ENCODE peak calls at places on chromosomes 6 and 20, in five cellular contexts. C, A, S, J and Q are unnamed samples.
A peak's percentile ranks its signal among the peaks of the same experiment; 100 is the strongest.

GRCh38 chr6:88166901-88167624 is 916 bp upstream of the CNR1 start:
- DNase-seq in J (no peak), A (no peak), S (no peak), C (no peak), Q (no peak)

GRCh38 chr20:64112691-64113443 is 5.5 kb upstream of the NPBWR2 start:
- DNase-seq in C (no peak), A (no peak), J (no peak), S (no peak), Q (no peak)

GRCh38 chr6:35082733-35083403 is 58.3 kb downstream of the TCP11 start:
- DNase-seq in A (no peak), J (no peak), S (no peak), C (no peak), Q (no peak)

GRCh38 chr20:38127011-38127621 is 38.0 kb downstream of the TGM2 start:
- DNase-seq in C (peak; percentile 58), J (no peak), S (no peak), A (peak; percentile 46), Q (peak; percentile 83)

GRCh38 chr6:134683783-134684765 is 265.8 kb downstream of the ALDH8A1 start:
- DNase-seq in S (no peak), J (no peak), C (no peak), A (no peak), Q (peak; percentile 73)

GRCh38 chr6:16803294-16804006 is 42.2 kb upstream of the ATXN1 start:
- DNase-seq in A (no peak), J (no peak), S (peak; percentile 56), C (no peak), Q (peak; percentile 82)

GRCh38 chr6:22444335-22444734 is 125.0 kb upstream of the HDGFL1 start:
- DNase-seq in J (no peak), S (no peak), C (no peak), A (no peak), Q (peak; percentile 29)

GRCh38 chr20:54292186-54292585 is 84.3 kb downstream of the PFDN4 start:
- DNase-seq in J (no peak), A (no peak), S (no peak), C (no peak), Q (peak; percentile 25)

GRCh38 chr6:33492093-33492492 is 37.7 kb downstream of the ZBTB9 start:
- DNase-seq in C (no peak), S (no peak), A (no peak), J (no peak), Q (no peak)

GRCh38 chr20:6828794-6829423 is 61.4 kb downstream of the BMP2 start:
- DNase-seq in J (peak; percentile 30), C (peak; percentile 63), A (peak; percentile 28), S (peak; percentile 74), Q (peak; percentile 43)

GRCh38 chr20:19936801-19937583 is 80.2 kb upstream of the NAA20 start:
- DNase-seq in A (no peak), S (no peak), J (no peak), C (no peak), Q (no peak)

GRCh38 chr6:15662246-15663056 is at the start of gene DTNBP1:
- DNase-seq in A (peak; percentile 99), C (peak; percentile 24), J (peak; percentile 40), S (peak; percentile 58), Q (peak; percentile 16)

GRCh38 chr6:135419162-135419561 is 78.4 kb downstream of the AHI1 start:
- DNase-seq in A (no peak), J (no peak), S (no peak), C (no peak), Q (peak; percentile 91)

GRCh38 chr20:63230800-63231268 is 4.9 kb upstream of the BIRC7 start:
- DNase-seq in A (peak; percentile 48), S (peak; percentile 79), J (no peak), C (peak; percentile 56), Q (peak; percentile 60)

GRCh38 chr6:67292169-67292568 is 1342.9 kb upstream of the ADGRB3 start:
- DNase-seq in C (no peak), S (no peak), J (no peak), A (no peak), Q (no peak)

GRCh38 chr20:37693629-37694626 is at the start of gene CTNNBL1:
- DNase-seq in C (peak; percentile 97), J (peak; percentile 89), S (peak; percentile 98), A (peak; percentile 97), Q (peak; percentile 96)

DNA sequence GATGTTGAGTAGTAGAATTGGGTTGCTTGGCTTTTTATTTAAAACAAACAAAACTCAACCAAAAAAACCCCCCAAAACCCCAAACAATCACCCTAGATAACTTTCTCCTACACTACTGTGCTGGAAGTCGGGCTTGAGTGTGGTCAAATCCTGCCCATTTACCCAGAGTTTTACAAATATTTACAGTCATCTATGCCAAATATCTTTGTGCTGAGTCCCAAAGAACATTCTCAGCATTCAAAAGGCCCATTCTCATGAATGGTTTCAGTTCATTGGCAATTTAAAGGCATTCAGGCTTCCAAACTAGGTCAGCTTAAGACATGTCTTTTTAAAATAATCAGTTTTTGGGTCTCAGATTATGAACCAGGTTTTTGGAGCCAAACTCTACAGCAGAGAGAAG is 1.8 kb downstream of the RNF144B start:
- DNase-seq in S (peak; percentile 82), J (no peak), A (no peak), C (peak; percentile 5), Q (peak; percentile 77)
- TF ChIP-seq BHLHE40 in S (no peak), J (no peak), A (no peak), C (no peak), Q (no peak)

DNA sequence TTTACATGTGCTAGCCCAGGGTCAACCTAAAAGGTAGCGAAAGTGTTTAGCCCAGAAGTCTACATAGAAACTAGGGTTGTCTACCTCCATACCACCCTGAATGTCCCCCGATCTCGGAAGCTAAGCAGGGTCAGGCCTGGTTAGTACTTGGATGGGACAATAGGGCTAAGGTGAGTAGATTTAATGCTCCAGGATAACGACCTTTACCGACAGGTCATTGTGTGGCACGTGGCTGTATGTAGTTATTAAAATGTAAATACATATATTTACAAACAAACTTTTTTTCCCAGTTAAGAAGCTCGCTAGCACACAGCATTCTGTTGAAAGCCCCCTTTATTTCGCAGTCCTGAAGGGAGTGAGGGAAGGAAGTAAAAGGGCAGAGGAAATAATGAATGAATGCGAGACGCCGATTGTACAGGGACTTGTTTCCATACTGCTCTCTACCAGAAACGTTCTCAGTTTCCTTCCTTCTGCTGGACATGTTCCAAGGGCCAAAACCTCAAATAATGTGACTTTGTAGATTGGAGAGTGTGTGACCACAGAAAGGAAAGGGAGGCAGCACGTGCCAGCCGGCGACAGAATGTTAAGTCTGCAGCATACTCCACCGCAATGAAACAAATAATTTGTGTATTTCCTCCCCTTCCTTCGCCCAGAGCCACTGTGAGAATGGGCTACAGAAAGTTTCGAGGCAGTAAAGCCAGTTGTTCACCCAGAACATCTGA is 603 bp downstream of the ADAT2 start:
- DNase-seq in C (peak; percentile 14), A (peak; percentile 26), J (peak; percentile 53), S (peak; percentile 54), Q (peak; percentile 23)
- TF ChIP-seq RAD21 in C (no peak), A (no peak), J (no peak), S (no peak), Q (no peak)

GRCh38 chr6:55101157-55101556 is 73.2 kb upstream of the HCRTR2 start:
- DNase-seq in S (no peak), C (no peak), A (no peak), J (no peak), Q (no peak)
- TF ChIP-seq BHLHE40 in S (no peak), C (no peak), A (no peak), J (no peak), Q (no peak)

GRCh38 chr20:33524261-33524660 is 34.4 kb downstream of the CBFA2T2 start:
- DNase-seq in C (no peak), S (no peak), J (no peak), A (no peak), Q (no peak)

GRCh38 chr20:33526769-33527168 is 36.9 kb downstream of the CBFA2T2 start:
- DNase-seq in A (no peak), C (no peak), J (no peak), S (no peak), Q (no peak)

GRCh38 chr20:33521461-33521860 is 31.6 kb downstream of the CBFA2T2 start:
- DNase-seq in J (no peak), A (no peak), C (no peak), S (no peak), Q (no peak)

GRCh38 chr20:33518071-33518470 is 28.2 kb downstream of the CBFA2T2 start:
- DNase-seq in S (no peak), J (no peak), A (no peak), C (no peak), Q (peak; percentile 75)

GRCh38 chr20:33522256-33522820 is 32.4 kb downstream of the CBFA2T2 start:
- DNase-seq in J (no peak), C (no peak), A (no peak), S (no peak), Q (no peak)
- TF ChIP-seq RAD21 in J (no peak), C (no peak), A (no peak), S (no peak), Q (no peak)